ENCODE peak calls at places on chromosome 15, in five cellular contexts. U is hepatocyte, Z is fibroblast of lung, L is H1, J is mammary epithelial cell. R is an unnamed sample.

GRCh38 chr15:97652700-97653167 is 307.8 kb upstream of the ARRDC4 start:
- DNase-seq in U (peak), Z (no peak), L (no peak), J (peak), R (no peak)

GRCh38 chr15:67922971-67923646 is 83.3 kb upstream of the RNU6-1 start:
- DNase-seq in U (no peak), Z (no peak), L (no peak), J (no peak), R (no peak)

GRCh38 chr15:98003528-98003927 is 43.0 kb downstream of the ARRDC4 start:
- DNase-seq in U (peak), Z (no peak), L (no peak), J (peak), R (no peak)

GRCh38 chr15:44633603-44634002 is 29.9 kb downstream of the SPG11 start:
- DNase-seq in U (no peak), Z (peak), L (no peak), J (peak), R (peak)

GRCh38 chr15:72231847-72232461 is 964 bp upstream of the PKM start:
- DNase-seq in U (peak), Z (peak), L (no peak), J (peak), R (peak)

GRCh38 chr15:70835826-70836225 is 18.1 kb downstream of the LARP6 start:
- DNase-seq in U (no peak), Z (no peak), L (no peak), J (no peak), R (no peak)

GRCh38 chr15:60444289-60444912 is 34.5 kb downstream of the ICE2 start:
- DNase-seq in U (peak), Z (peak), L (no peak), J (peak), R (peak)

GRCh38 chr15:51751687-51752683 is 588 bp downstream of the TMOD2 start:
- DNase-seq in U (peak), Z (peak), L (no peak), J (peak), R (no peak)

GRCh38 chr15:58383876-58384275 is 47.9 kb upstream of the LIPC start:
- DNase-seq in U (no peak), Z (no peak), L (peak), J (no peak), R (no peak)

GRCh38 chr15:101314726-101315125 is 19.7 kb upstream of the SNRPA1 start:
- DNase-seq in U (no peak), Z (no peak), L (no peak), J (no peak), R (no peak)

GRCh38 chr15:48872632-48873031 is 5.3 kb upstream of the EID1 start:
- DNase-seq in U (no peak), Z (no peak), L (no peak), J (no peak), R (no peak)

GRCh38 chr15:48880070-48880634 is 2.2 kb downstream of the EID1 start:
- DNase-seq in U (no peak), Z (no peak), L (no peak), J (no peak), R (no peak)

GRCh38 chr15:48875241-48875640 is 2.7 kb upstream of the EID1 start:
- DNase-seq in U (no peak), Z (no peak), L (no peak), J (no peak), R (no peak)

GRCh38 chr15:48876057-48876456 is 1.9 kb upstream of the EID1 start:
- DNase-seq in U (no peak), Z (no peak), L (no peak), J (no peak), R (no peak)

GRCh38 chr15:48877630-48878595 is at the start of gene EID1:
- DNase-seq in U (peak), Z (peak), L (peak), J (peak), R (peak)
- TF ChIP-seq CTCF in U (no peak), Z (peak), L (no peak), J (no peak), R (no peak)

GRCh38 chr15:74520407-74520806 is 20.6 kb upstream of the ARID3B start:
- DNase-seq in U (no peak), Z (no peak), L (no peak), J (no peak), R (no peak)
- H2AFZ ChIP-seq in U (no peak), Z (no peak), L (no peak), J (no peak), R (no peak)

GRCh38 chr15:62796296-62796695 is 246.3 kb upstream of the TPM1 start:
- DNase-seq in U (no peak), Z (no peak), L (no peak), J (no peak), R (no peak)

GRCh38 chr15:62799037-62799436 is 243.5 kb upstream of the TPM1 start:
- DNase-seq in U (no peak), Z (no peak), L (no peak), J (no peak), R (no peak)

GRCh38 chr15:62797171-62797570 is 245.4 kb upstream of the TPM1 start:
- DNase-seq in U (no peak), Z (no peak), L (no peak), J (no peak), R (no peak)

GRCh38 chr15:62799919-62800318 is 242.6 kb upstream of the TPM1 start:
- DNase-seq in U (no peak), Z (no peak), L (no peak), J (no peak), R (no peak)

DNA sequence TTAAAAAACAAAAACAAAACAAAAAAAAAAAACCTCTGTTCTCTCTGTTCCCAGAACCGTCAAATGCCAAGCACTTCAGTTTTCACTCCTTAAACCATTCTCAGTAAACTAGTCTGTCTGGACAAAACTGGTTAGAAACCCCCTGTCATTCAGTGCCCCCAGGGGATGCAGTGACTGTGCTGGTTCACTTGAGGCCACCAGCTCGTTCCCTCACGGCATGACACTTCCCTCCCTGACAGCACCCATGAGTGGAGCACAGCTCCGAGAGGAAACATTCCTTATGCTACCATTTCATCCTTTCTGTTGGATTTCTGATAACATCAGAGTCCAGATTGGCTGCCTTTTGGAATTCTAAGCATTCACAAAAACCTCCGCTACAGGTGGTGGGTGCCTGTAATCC is 244.0 kb upstream of the TPM1 start:
- DNase-seq in U (no peak), Z (no peak), L (no peak), J (no peak), R (no peak)
- TF ChIP-seq CTCF in U (no peak), Z (no peak), L (no peak), J (no peak), R (no peak)

GRCh38 chr15:26935322-26935721 is 35.7 kb upstream of the GABRG3 start:
- DNase-seq in U (no peak), Z (no peak), L (no peak), J (no peak), R (no peak)

GRCh38 chr15:26929588-26929987 is 41.4 kb upstream of the GABRG3 start:
- DNase-seq in U (no peak), Z (no peak), L (no peak), J (no peak), R (no peak)
- H2AFZ ChIP-seq in U (no peak), Z (no peak), L (no peak), J (no peak), R (no peak)

DNA sequence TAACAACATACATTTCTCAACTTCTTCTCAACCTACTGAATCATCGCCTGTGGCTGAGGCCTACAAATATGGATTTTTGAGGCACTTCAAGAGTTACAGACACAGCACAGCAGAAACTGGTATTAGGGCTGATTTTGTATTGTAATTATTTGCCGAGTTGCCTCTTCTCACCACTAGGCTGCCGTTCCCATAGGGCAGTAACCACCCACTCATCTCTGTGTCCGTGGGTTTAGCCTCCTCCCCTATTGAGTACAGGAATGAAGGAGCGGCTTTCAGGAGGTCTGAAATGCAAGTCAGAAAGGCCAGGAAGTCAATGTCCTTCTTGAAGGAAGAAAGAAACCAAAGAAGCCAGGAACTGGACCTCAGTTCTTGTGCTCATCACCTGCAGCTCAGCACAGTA is 220.8 kb downstream of the MTHFS start:
- DNase-seq in U (no peak), Z (no peak), L (no peak), J (no peak), R (no peak)
- TF ChIP-seq CTCF in U (no peak), Z (no peak), L (no peak), J (no peak), R (no peak)

GRCh38 chr15:74598126-74598842 is 17.4 kb upstream of the CLK3 start:
- DNase-seq in U (peak), Z (peak), L (peak), J (peak), R (peak)
- H2AFZ ChIP-seq in U (no peak), Z (peak), L (no peak), J (peak), R (peak)

DNA sequence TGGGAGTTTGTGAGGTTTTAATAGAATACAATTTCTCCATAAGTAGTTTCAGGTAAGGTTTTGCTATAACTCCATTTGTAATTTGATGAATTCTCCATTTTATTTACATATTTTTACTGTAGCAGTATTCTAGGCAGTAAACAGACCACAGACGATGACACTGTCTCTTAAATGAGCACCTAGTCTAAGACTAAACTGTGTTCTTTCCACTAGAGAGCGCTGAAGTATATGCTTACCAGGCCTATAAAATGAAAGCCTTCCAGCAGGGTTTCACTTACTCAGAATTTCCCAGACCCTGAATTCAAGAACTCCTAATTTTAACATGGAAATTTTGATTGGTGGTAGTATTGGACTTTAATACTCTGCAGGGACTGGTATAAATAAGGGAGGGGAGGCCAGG is 41.6 kb downstream of the POLG start:
- DNase-seq in U (no peak), Z (no peak), L (no peak), J (no peak), R (no peak)
- TF ChIP-seq CTCF in U (no peak), Z (no peak), L (no peak), J (no peak), R (no peak)

GRCh38 chr15:69450968-69451695 is 1.5 kb upstream of the RPLP1 start:
- DNase-seq in U (no peak), Z (no peak), L (no peak), J (no peak), R (no peak)
- H2AFZ ChIP-seq in U (no peak), Z (no peak), L (no peak), J (no peak), R (no peak)

GRCh38 chr15:85562824-85563223 is 182.4 kb downstream of the AKAP13 start:
- DNase-seq in U (no peak), Z (no peak), L (no peak), J (no peak), R (no peak)
- TF ChIP-seq CTCF in U (no peak), Z (no peak), L (no peak), J (no peak), R (no peak)

R was measured in astrocyte.